ENCODE peak calls at places on chromosomes 6 and 20, in seven cellular contexts. P is AG04450; Y is GM23248; J is GM12865; M is spleen; Q is neuronal stem cell; G is CD8-positive, alpha-beta T cell. A is an unnamed sample.

GRCh38 chr20:43386878-43387277 is 70.8 kb upstream of the SRSF6 start:
- DNase-seq in J (peak), Y (no peak), Q (no peak), P (no peak), G (no peak), M (no peak), A (no peak)

GRCh38 chr6:38215651-38216319 is 396.3 kb downstream of the ZFAND3 start:
- DNase-seq in G (no peak), M (no peak), P (no peak), Y (no peak), Q (no peak), J (peak), A (no peak)

GRCh38 chr6:25403150-25403549 is 124.0 kb downstream of the CARMIL1 start:
- DNase-seq in M (no peak), Q (no peak), Y (no peak), P (no peak), J (peak), G (no peak), A (no peak)

GRCh38 chr6:130896249-130896648 is 69.0 kb downstream of the SMLR1 start:
- DNase-seq in J (no peak), Y (peak), P (no peak), G (no peak), M (no peak), Q (no peak), A (peak)

GRCh38 chr6:2964793-2965503 is 6.4 kb downstream of the SERPINB6 start:
- DNase-seq in G (no peak), Q (no peak), J (no peak), M (no peak), Y (no peak), P (no peak), A (no peak)

GRCh38 chr6:155252581-155252980 is 11.2 kb upstream of the CLDN20 start:
- DNase-seq in Q (no peak), J (no peak), M (no peak), P (no peak), G (no peak), Y (no peak), A (no peak)

GRCh38 chr20:45019764-45020126 is 53.4 kb downstream of the STK4 start:
- DNase-seq in J (no peak), Q (no peak), M (no peak), P (no peak), Y (no peak), G (no peak), A (no peak)

GRCh38 chr6:66210964-66211363 is 503.9 kb upstream of the EYS start:
- DNase-seq in J (peak), G (no peak), Q (no peak), P (no peak), Y (no peak), M (no peak), A (no peak)

GRCh38 chr6:11033825-11034224 is 10.3 kb downstream of the ELOVL2 start:
- DNase-seq in J (no peak), Y (peak), Q (no peak), G (no peak), P (peak), M (no peak), A (peak)

GRCh38 chr6:130997061-130997753 is 65.8 kb downstream of the EPB41L2 start:
- DNase-seq in J (no peak), Y (peak), G (no peak), P (no peak), M (no peak), Q (peak), A (peak)

GRCh38 chr20:53926428-53927028 is 143.9 kb downstream of the BCAS1 start:
- DNase-seq in J (peak), P (no peak), G (no peak), Q (no peak), Y (peak), M (no peak), A (peak)

GRCh38 chr6:161429921-161430490 is 156.1 kb upstream of the AGPAT4 start:
- DNase-seq in M (no peak), Y (no peak), P (no peak), G (no peak), J (no peak), Q (no peak), A (no peak)

GRCh38 chr6:39819676-39820075 is 27.5 kb downstream of the DAAM2 start:
- DNase-seq in G (no peak), Q (no peak), P (no peak), J (no peak), M (no peak), Y (peak), A (no peak)

GRCh38 chr6:78570044-78570443 is 297.3 kb upstream of the IRAK1BP1 start:
- DNase-seq in Q (no peak), G (no peak), M (no peak), J (no peak), P (no peak), Y (no peak), A (no peak)

GRCh38 chr6:170038717-170039116 is 252.2 kb downstream of the DLL1 start:
- DNase-seq in G (no peak), Y (no peak), M (peak), Q (no peak), J (no peak), P (no peak), A (no peak)

GRCh38 chr6:32655311-32655710 is 11.1 kb downstream of the HLA-DQB1 start:
- DNase-seq in P (no peak), G (no peak), Q (no peak), Y (no peak), J (no peak), M (no peak), A (no peak)

GRCh38 chr6:16723833-16724232 is 37.4 kb downstream of the ATXN1 start:
- DNase-seq in M (no peak), G (no peak), Y (peak), J (no peak), Q (no peak), P (peak), A (peak)

GRCh38 chr6:41366150-41366549 is 30.7 kb downstream of the NCR2 start:
- DNase-seq in M (no peak), Y (no peak), P (no peak), J (no peak), Q (no peak), G (no peak), A (no peak)

GRCh38 chr6:39865011-39865888 is 69.0 kb downstream of the MOCS1 start:
- DNase-seq in G (peak), P (no peak), Y (peak), Q (peak), M (peak), J (peak), A (peak)

GRCh38 chr20:33348136-33348937 is 53.0 kb downstream of the CDK5RAP1 start:
- DNase-seq in M (no peak), Y (no peak), J (no peak), Q (no peak), G (no peak), P (no peak), A (no peak)

GRCh38 chr6:101543796-101544195 is 150.3 kb downstream of the GRIK2 start:
- DNase-seq in Q (no peak), J (no peak), G (no peak), M (no peak), P (no peak), Y (no peak), A (no peak)

GRCh38 chr6:43733471-43734293 is 36.3 kb upstream of the VEGFA start:
- DNase-seq in M (peak), J (no peak), G (no peak), Y (no peak), P (no peak), Q (no peak), A (no peak)

GRCh38 chr6:16244446-16244845 is 6.1 kb downstream of the GMPR start:
- DNase-seq in M (no peak), Y (no peak), J (no peak), G (no peak), P (no peak), Q (no peak), A (no peak)

GRCh38 chr6:1312193-1312443 is 220 bp downstream of the FOXQ1 start:
- DNase-seq in M (no peak), Q (no peak), G (no peak), P (no peak), Y (no peak), J (no peak), A (no peak)

GRCh38 chr6:21772467-21772866 is 178.9 kb downstream of the SOX4 start:
- DNase-seq in J (no peak), G (no peak), M (no peak), P (no peak), Y (no peak), Q (no peak), A (no peak)

GRCh38 chr6:116536216-116536621 is 9.3 kb downstream of the TRAPPC3L start:
- DNase-seq in M (no peak), Q (peak), P (no peak), J (peak), G (no peak), Y (peak), A (peak)

GRCh38 chr20:64090165-64090564 is 6.0 kb upstream of the LKAAEAR1 start:
- DNase-seq in J (no peak), M (no peak), Y (no peak), G (no peak), Q (no peak), P (no peak), A (no peak)

GRCh38 chr6:165876568-165876967 is 213.5 kb upstream of the PDE10A start:
- DNase-seq in J (no peak), Q (no peak), M (no peak), Y (peak), P (peak), G (no peak), A (no peak)
- H3K4me3 ChIP-seq in J (no peak), Q (no peak), M (no peak), Y (no peak), P (no peak), G (no peak), A (no peak)

GRCh38 chr6:108655840-108656650 is 95.3 kb downstream of the FOXO3 start:
- DNase-seq in J (no peak), M (no peak), P (peak), Y (peak), Q (no peak), G (no peak), A (no peak)
- H3K4me3 ChIP-seq in J (no peak), M (no peak), P (peak), Y (peak), Q (no peak), G (no peak), A (no peak)

GRCh38 chr6:13681305-13682061 is 30.2 kb downstream of the RANBP9 start:
- DNase-seq in P (no peak), G (peak), Y (no peak), Q (no peak), J (peak), M (no peak), A (no peak)
- H3K4me3 ChIP-seq in P (no peak), G (no peak), Y (no peak), Q (no peak), J (no peak), M (no peak), A (no peak)

DNA sequence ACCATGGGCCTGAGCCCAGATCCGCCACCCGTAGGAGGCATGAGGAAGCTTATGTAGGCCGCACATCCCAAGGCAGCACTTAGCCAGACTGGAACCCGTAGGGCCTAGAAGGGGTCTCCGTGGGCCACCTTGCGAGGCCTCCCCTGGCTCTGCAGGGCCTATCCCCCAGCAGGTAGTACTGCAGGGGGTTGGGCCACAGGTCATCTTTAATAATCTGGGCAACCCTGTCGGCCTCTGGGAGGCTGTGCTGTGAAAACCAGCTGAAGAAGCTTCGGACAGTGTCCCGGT is 18.5 kb downstream of the PLAGL2 start:
- DNase-seq in Q (no peak), G (no peak), M (no peak), J (no peak), Y (no peak), P (no peak), A (no peak)
- H3K4me3 ChIP-seq in Q (no peak), G (peak), M (peak), J (no peak), Y (peak), P (peak), A (no peak)